ENCODE peak calls at places on chromosomes 6 and 20, in ten cellular contexts. D is NCI-H748 treated with DMSO at 0.1 percent for 48 hours; V is naive thymus-derived CD8-positive, alpha-beta T cell; G is aorta; U is type B pancreatic cell; O is fibroblast of the aortic adventitia; K is ovary; P is GM10248; A is CD4-positive, alpha-beta T cell; Z is right atrium auricular region. W is an unnamed sample.

GRCh38 chr6:37714836-37715425 is 17.2 kb upstream of the MDGA1 start:
- DNase-seq in P (no peak), D (no peak), O (no peak), V (no peak), G (no peak), Z (no peak), U (no peak), A (no peak), K (no peak), W (no peak)

GRCh38 chr20:47377122-47377722 is 20.7 kb upstream of the ZMYND8 start:
- DNase-seq in P (no peak), K (no peak), Z (no peak), V (no peak), D (no peak), G (no peak), A (no peak), U (no peak), O (no peak), W (no peak)

GRCh38 chr6:89034586-89035251 is 45.8 kb upstream of the PNRC1 start:
- DNase-seq in D (no peak), O (peak; percentile 96), G (peak; percentile 68), P (no peak), Z (peak; percentile 71), A (no peak), U (no peak), K (peak; percentile 27), V (no peak), W (no peak)

GRCh38 chr6:28816909-28817807 is 106.6 kb downstream of the TRIM27 start:
- DNase-seq in Z (no peak), V (no peak), G (no peak), O (peak; percentile 74), D (peak; percentile 37), P (no peak), A (no peak), K (no peak), U (no peak), W (no peak)

GRCh38 chr6:142551145-142551811 is 249.5 kb downstream of the ADGRG6 start:
- DNase-seq in U (no peak), G (no peak), O (no peak), D (no peak), Z (no peak), A (peak; percentile 53), P (no peak), K (no peak), V (peak; percentile 36), W (no peak)

GRCh38 chr6:52745764-52746201 is 17.5 kb downstream of the GSTA2 start:
- DNase-seq in K (no peak), G (no peak), A (no peak), Z (no peak), P (no peak), O (no peak), D (no peak), V (no peak), U (no peak), W (no peak)

GRCh38 chr20:8012724-8013123 is 6.8 kb downstream of the TMX4 start:
- DNase-seq in U (no peak), O (peak; percentile 46), D (no peak), K (no peak), G (no peak), Z (no peak), A (no peak), V (no peak), P (no peak), W (no peak)

GRCh38 chr20:32018269-32019155 is 8.3 kb downstream of the CCM2L start:
- DNase-seq in A (peak; percentile 23), G (no peak), K (peak; percentile 31), P (peak; percentile 76), D (peak; percentile 90), O (no peak), U (peak; percentile 87), V (peak; percentile 45), Z (no peak), W (peak; percentile 25)

GRCh38 chr20:58330692-58331091 is 21.2 kb downstream of the RAB22A start:
- DNase-seq in P (no peak), Z (no peak), U (no peak), O (peak; percentile 59), D (no peak), V (no peak), K (no peak), A (no peak), G (no peak), W (no peak)

GRCh38 chr20:59994697-59995122 is 36.5 kb downstream of the CDH26 start:
- DNase-seq in V (no peak), D (no peak), O (peak; percentile 2), K (no peak), U (no peak), P (no peak), G (no peak), Z (no peak), A (no peak), W (no peak)

GRCh38 chr20:34299925-34300806 is 3.0 kb downstream of the AHCY start:
- DNase-seq in U (no peak), G (no peak), V (no peak), K (no peak), O (no peak), A (no peak), Z (no peak), D (no peak), P (no peak), W (no peak)

GRCh38 chr6:66336171-66336570 is 629.1 kb upstream of the EYS start:
- DNase-seq in G (no peak), D (no peak), Z (no peak), P (no peak), A (no peak), O (no peak), V (no peak), U (no peak), K (no peak), W (no peak)

GRCh38 chr20:57829805-57830514 is 120.1 kb upstream of the PMEPA1 start:
- DNase-seq in O (no peak), A (no peak), G (no peak), Z (no peak), U (no peak), K (no peak), D (no peak), P (no peak), V (no peak), W (no peak)

GRCh38 chr20:38221041-38221589 is 39.4 kb downstream of the KIAA1755 start:
- DNase-seq in V (peak; percentile 55), O (peak; percentile 61), D (peak; percentile 32), Z (no peak), G (peak; percentile 76), A (peak; percentile 47), U (peak; percentile 89), K (peak; percentile 69), P (peak; percentile 88), W (peak; percentile 46)

GRCh38 chr6:130362128-130362527 is 3.7 kb upstream of the TMEM200A start:
- DNase-seq in A (no peak), U (no peak), K (no peak), D (no peak), G (no peak), P (no peak), O (no peak), Z (no peak), V (peak; percentile 22), W (no peak)

GRCh38 chr20:59835448-59836395 is 97.7 kb downstream of the SYCP2 start:
- DNase-seq in Z (no peak), U (no peak), A (no peak), G (no peak), D (peak; percentile 68), O (peak; percentile 14), V (no peak), P (peak; percentile 11), K (peak; percentile 53), W (no peak)

GRCh38 chr6:140445474-140446004 is 1071.1 kb upstream of the CITED2 start:
- DNase-seq in G (no peak), D (no peak), K (no peak), V (no peak), P (no peak), A (no peak), Z (no peak), U (no peak), O (peak; percentile 84), W (no peak)

GRCh38 chr6:155324993-155325392 is 10.7 kb upstream of the TFB1M start:
- DNase-seq in K (no peak), A (no peak), P (no peak), Z (no peak), G (no peak), V (no peak), D (no peak), O (no peak), U (no peak), W (no peak)

GRCh38 chr6:20678831-20679352 is 144.6 kb downstream of the CDKAL1 start:
- DNase-seq in D (no peak), V (no peak), Z (no peak), U (no peak), K (no peak), O (no peak), G (no peak), P (no peak), A (no peak), W (no peak)

GRCh38 chr6:1633366-1634021 is 23.8 kb downstream of the FOXC1 start:
- DNase-seq in D (no peak), K (no peak), Z (no peak), U (no peak), G (no peak), O (no peak), P (no peak), A (no peak), V (no peak), W (no peak)

GRCh38 chr6:113182370-113183141 is 674.6 kb upstream of the MARCKS start:
- DNase-seq in A (no peak), G (no peak), P (no peak), K (no peak), Z (no peak), O (peak; percentile 85), D (peak; percentile 96), V (no peak), U (no peak), W (no peak)

GRCh38 chr6:10694302-10695085 is at the start of the genes C6orf52 and PAK1IP1:
- DNase-seq in O (peak; percentile 95), D (peak; percentile 99), Z (peak; percentile 93), V (peak; percentile 99), G (peak; percentile 96), K (peak; percentile 91), P (peak; percentile 93), U (peak; percentile 88), A (peak; percentile 94), W (peak; percentile 92)

W was measured in T-helper 1 cell.